ENCODE peak calls at places on chromosomes 5 and 9, in five cellular contexts. K is lower leg skin, F is hepatocyte, A is IMR-90, N is tibial artery. I is an unnamed sample.
A peak's percentile ranks its signal among the peaks of the same experiment; 100 is the strongest.

GRCh38 chr9:127233582-127234350 is 30.8 kb upstream of the GARNL3 start:
- DNase-seq in K (no peak), F (no peak), A (no peak), N (no peak), I (no peak)

GRCh38 chr5:10789726-10790125 is 28.7 kb upstream of the DAP start:
- DNase-seq in K (no peak), F (no peak), A (peak; percentile 12), N (no peak), I (no peak)

GRCh38 chr5:81638471-81638870 is 112.4 kb downstream of the SSBP2 start:
- DNase-seq in K (no peak), F (no peak), A (peak; percentile 7), N (no peak), I (no peak)

GRCh38 chr5:58262226-58262625 is 197.7 kb downstream of the PLK2 start:
- DNase-seq in K (no peak), F (no peak), A (peak; percentile 51), N (no peak), I (no peak)

GRCh38 chr9:98039474-98040072 is 17.0 kb upstream of the NANS start:
- DNase-seq in K (peak; percentile 68), F (no peak), A (peak; percentile 38), N (no peak), I (no peak)

GRCh38 chr5:56169281-56169680 is 63.8 kb downstream of the ANKRD55 start:
- DNase-seq in K (no peak), F (no peak), A (peak; percentile 74), N (no peak), I (peak; percentile 52)

GRCh38 chr9:136858452-136858843 is 6.3 kb downstream of the MAMDC4 start:
- DNase-seq in K (no peak), F (no peak), A (no peak), N (no peak), I (no peak)

GRCh38 chr5:93892481-93892880 is 151.1 kb upstream of the POU5F2 start:
- DNase-seq in K (no peak), F (no peak), A (no peak), N (no peak), I (no peak)

GRCh38 chr9:117737721-117738226 is 33.6 kb downstream of the TLR4 start:
- DNase-seq in K (no peak), F (no peak), A (no peak), N (no peak), I (no peak)
- H3K4me3 ChIP-seq in K (no peak overlapping the region), F (no peak overlapping the region), A (no peak overlapping the region), N (no peak overlapping the region), I (no peak overlapping the region)

GRCh38 chr5:36507332-36507952 is 99.0 kb upstream of the SLC1A3 start:
- DNase-seq in K (peak; percentile 96), F (peak; percentile 82), A (peak; percentile 57), N (peak; percentile 86), I (peak; percentile 76)
- TF ChIP-seq CTCF in K (no peak), F (peak; percentile 72), A (peak; percentile 78), N (peak; percentile 85), I (peak; percentile 86)

DNA sequence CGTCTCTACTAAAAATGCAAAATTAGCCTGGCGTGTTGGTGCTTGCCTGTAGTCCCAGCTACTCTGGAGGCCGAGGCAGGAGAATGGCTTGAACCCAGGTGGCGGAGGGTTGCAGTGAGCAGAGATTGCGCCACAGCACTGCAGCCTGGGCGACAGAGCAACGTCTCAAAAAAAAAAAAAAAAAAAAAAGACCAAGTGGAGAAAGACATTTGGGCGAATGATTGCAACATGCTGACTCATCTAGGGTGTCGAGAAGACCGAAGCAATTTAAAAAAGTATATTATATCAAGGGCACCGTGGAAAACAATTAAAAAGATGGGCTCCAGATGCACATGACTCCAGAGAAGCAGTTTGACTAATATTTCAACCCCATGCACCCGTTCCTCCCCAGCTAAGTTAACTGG is 9.2 kb downstream of the KLF4 start:
- DNase-seq in K (peak; percentile 94), F (peak; percentile 23), A (peak; percentile 73), N (peak; percentile 68), I (peak; percentile 93)
- H3K4me3 ChIP-seq in K (no peak overlapping the region), F (no peak overlapping the region), A (no peak overlapping the region), N (no peak overlapping the region), I (peak overlapping the region; percentile 35)

DNA sequence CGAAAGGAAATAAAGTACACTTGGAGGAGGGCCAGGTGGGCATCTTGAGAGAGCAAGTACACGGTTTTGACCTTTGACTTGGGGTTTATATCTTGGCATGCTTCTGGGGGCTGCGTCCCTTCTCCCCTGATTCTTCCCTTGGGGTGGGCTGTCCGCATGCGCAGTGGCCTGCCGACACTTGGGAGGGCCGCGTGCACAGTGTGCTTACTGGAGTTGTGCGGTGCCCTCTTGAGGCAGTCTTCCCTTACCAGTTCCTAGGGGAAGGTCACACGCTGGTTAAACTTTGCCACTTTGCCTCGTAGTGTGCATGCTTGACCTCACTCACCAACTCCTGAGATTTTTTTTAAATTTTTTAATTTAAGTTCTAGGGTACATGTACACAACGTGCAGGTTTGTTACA is 4.3 kb upstream of the CLPTM1L start:
- DNase-seq in K (no peak), F (no peak), A (no peak), N (no peak), I (no peak)
- TF ChIP-seq CTCF in K (no peak), F (no peak), A (no peak), N (no peak), I (no peak)

GRCh38 chr5:138943615-138944173 is 68.6 kb upstream of the LRRTM2 start:
- DNase-seq in K (peak; percentile 59), F (no peak), A (no peak), N (no peak), I (no peak)

GRCh38 chr5:138944527-138945322 is 69.6 kb upstream of the LRRTM2 start:
- DNase-seq in K (peak; percentile 80), F (no peak), A (no peak), N (no peak), I (no peak)

GRCh38 chr5:138946241-138946623 is 71.1 kb upstream of the LRRTM2 start:
- DNase-seq in K (peak; percentile 82), F (no peak), A (no peak), N (peak; percentile 13), I (no peak)

GRCh38 chr5:138946831-138947560 is 71.9 kb upstream of the LRRTM2 start:
- DNase-seq in K (peak; percentile 70), F (no peak), A (no peak), N (peak; percentile 17), I (no peak)

DNA sequence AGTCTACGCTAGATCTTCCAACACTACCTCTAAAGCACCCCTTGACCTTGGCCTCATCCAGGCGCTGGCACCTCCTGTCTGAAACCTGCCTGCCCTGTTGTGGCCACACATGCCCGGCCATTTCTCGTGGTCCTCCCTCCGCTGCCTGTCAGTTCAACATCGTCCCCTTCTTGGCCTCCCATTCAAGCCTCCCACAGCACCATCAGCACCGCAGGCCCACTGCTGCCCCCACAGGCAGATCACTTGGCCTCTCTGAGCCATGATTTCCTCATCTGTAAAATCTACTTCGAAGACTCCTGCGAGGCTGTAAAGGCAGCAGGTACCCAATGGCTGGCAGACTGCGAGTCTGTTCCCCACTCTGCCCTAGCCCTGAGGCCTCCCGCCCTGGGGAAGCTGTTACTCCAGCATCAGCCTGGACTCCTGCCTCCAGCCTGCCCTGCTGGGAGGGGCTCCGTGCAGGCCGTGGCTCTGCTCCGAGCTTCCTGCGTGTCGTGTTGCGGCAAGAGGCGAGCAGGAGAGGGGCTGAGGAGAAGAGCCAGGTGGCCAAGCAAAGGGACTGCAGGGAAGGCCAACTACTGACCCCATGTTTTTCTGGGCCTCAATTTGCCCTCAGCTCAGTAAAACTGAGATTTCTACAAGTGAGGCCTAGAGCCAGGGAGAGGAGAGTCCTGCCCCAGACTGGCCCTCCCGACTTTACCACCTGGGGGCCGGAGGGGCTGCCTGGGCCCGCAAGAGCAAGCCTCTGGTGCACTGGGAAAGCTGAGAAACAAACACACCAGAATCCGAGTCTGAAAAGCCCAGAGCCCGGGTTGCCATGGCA is 70.5 kb upstream of the LRRTM2 start:
- DNase-seq in K (peak; percentile 75), F (peak; percentile 66), A (no peak), N (no peak), I (no peak)
- H3K4me3 ChIP-seq in K (no peak overlapping the region), F (no peak overlapping the region), A (no peak overlapping the region), N (no peak overlapping the region), I (no peak overlapping the region)

GRCh38 chr5:168810641-168811040 is 231.5 kb upstream of the PANK3 start:
- DNase-seq in K (no peak), F (no peak), A (no peak), N (no peak), I (no peak)

GRCh38 chr5:168809218-168809617 is 230.1 kb upstream of the PANK3 start:
- DNase-seq in K (no peak), F (no peak), A (no peak), N (no peak), I (no peak)

GRCh38 chr5:168808217-168808616 is 229.0 kb upstream of the PANK3 start:
- DNase-seq in K (no peak), F (no peak), A (no peak), N (no peak), I (no peak)

GRCh38 chr5:168803541-168803940 is 224.4 kb upstream of the PANK3 start:
- DNase-seq in K (no peak), F (no peak), A (no peak), N (no peak), I (no peak)

DNA sequence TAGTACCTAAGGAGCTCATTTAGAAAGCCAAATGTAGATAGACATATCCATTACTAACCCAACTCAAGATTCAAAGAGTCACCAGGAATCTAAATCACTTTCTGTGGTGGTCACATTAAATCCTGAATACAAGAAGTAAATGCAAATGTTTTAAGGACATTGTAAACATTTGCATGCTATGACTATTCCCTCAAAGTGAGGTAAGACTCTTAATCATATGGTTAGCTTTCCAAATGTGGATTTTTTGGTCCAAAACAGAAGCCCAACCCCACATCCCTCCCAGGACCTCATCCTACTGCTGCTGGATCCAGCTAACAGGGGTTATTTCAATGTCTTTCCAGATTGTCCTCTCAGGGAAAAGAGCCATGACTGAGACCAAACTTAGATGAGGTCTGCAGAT is 228.1 kb upstream of the PANK3 start:
- DNase-seq in K (no peak), F (no peak), A (no peak), N (no peak), I (no peak)
- TF ChIP-seq CTCF in K (no peak), F (no peak), A (no peak), N (no peak), I (no peak)

GRCh38 chr9:87503970-87504369 is 6.3 kb downstream of the DAPK1 start:
- DNase-seq in K (no peak), F (no peak), A (no peak), N (no peak), I (no peak)
- H3K4me3 ChIP-seq in K (no peak overlapping the region), F (no peak overlapping the region), A (no peak overlapping the region), N (no peak overlapping the region), I (no peak overlapping the region)

GRCh38 chr5:118029807-118030206 is 958.5 kb downstream of the DTWD2 start:
- DNase-seq in K (no peak), F (no peak), A (no peak), N (no peak), I (no peak)

DNA sequence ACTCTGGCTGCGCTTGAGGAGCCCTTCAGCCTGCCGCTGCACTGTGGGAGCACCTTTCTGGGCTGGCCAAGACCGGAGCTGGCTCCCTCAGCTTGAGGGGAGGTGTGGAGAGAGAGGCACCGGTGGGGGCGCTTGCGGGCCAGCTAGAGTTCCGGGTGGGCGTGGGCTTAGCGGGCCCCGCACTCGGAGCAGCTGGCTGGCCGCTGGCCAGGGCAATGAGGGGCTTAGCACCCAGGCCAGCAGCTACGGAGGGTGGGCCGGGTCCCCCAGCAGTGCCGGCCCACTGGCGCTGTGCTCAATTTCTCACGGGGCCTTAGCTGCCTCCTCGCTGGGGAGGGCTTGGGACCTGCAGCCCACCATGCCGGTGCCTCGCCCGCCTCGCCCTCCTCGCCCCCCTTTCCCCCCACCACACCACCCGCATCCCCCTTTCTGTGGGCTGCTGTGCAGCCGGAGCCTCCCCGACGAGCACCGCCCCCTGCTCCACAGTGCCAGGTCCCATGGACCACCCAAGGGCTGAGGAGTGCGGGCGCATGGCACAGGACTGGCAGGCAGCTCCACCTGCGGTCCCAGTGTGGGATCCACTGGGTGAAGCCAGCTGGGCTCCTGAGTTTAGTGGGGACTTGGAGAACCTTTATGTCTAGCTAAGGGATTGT is 954.5 kb downstream of the DTWD2 start:
- DNase-seq in K (no peak), F (no peak), A (no peak), N (no peak), I (no peak)
- TF ChIP-seq CTCF in K (no peak), F (no peak), A (no peak), N (no peak), I (no peak)

I was measured in fibroblast of villous mesenchyme.